ENCODE peak calls at places on chromosomes 1 and 21, in four cellular contexts. Z is C1 segment of cervical spinal cord, W is NCI-H1694 treated with DMSO at 0.1 percent for 48 hours, N is COLO829. U is an unnamed sample.

GRCh38 chr1:154493276-154493675 is 8.7 kb upstream of the TDRD10 start:
- DNase-seq in W (no peak), Z (no peak), N (no peak), U (no peak)

GRCh38 chr1:196980859-196981258 is 3.5 kb downstream of the CFHR5 start:
- DNase-seq in W (no peak), N (no peak), Z (no peak), U (no peak)

GRCh38 chr21:23127973-23128372 is 2129.8 kb downstream of the NCAM2 start:
- DNase-seq in N (no peak), W (no peak), Z (no peak), U (no peak)

GRCh38 chr21:44872266-44872567 is 1.3 kb downstream of the PTTG1IP start:
- DNase-seq in W (no peak), Z (no peak), N (no peak), U (no peak)

GRCh38 chr1:99600782-99601181 is 45.1 kb upstream of the PALMD start:
- DNase-seq in N (no peak), Z (no peak), W (no peak), U (no peak)

GRCh38 chr1:9406111-9406510 is 113.4 kb downstream of the SPSB1 start:
- DNase-seq in Z (no peak), W (peak; percentile 43), N (no peak), U (no peak)

GRCh38 chr1:56803561-56804156 is 15.5 kb downstream of the FYB2 start:
- DNase-seq in Z (no peak), W (peak; percentile 50), N (no peak), U (peak; percentile 9)

GRCh38 chr1:37797750-37798345 is 4.2 kb downstream of the MANEAL start:
- DNase-seq in Z (no peak), N (no peak), W (no peak), U (no peak)

GRCh38 chr1:221161571-221162041 is 282.4 kb downstream of the HLX start:
- DNase-seq in Z (no peak), N (peak; percentile 29), W (no peak), U (no peak)

GRCh38 chr1:209626633-209627348 is 25.4 kb downstream of the LAMB3 start:
- DNase-seq in N (no peak), Z (no peak), W (peak; percentile 8), U (no peak)

GRCh38 chr1:48761986-48762385 is 14.7 kb downstream of the BEND5 start:
- DNase-seq in Z (no peak), N (no peak), W (no peak), U (no peak)

GRCh38 chr1:117501275-117501674 is 104.6 kb upstream of the TENT5C start:
- DNase-seq in Z (no peak), N (no peak), W (no peak), U (no peak)

GRCh38 chr1:180084867-180085266 is 69.8 kb upstream of the QSOX1 start:
- DNase-seq in N (no peak), W (no peak), Z (no peak), U (no peak)

GRCh38 chr1:229058716-229059115 is 212.2 kb upstream of the RAB4A start:
- DNase-seq in N (no peak), Z (no peak), W (no peak), U (peak; percentile 11)

GRCh38 chr1:213996320-213997022 is 8.7 kb downstream of the PROX1 start:
- DNase-seq in Z (no peak), N (no peak), W (peak; percentile 92), U (peak; percentile 90)

GRCh38 chr1:245650441-245650840 is 495.7 kb downstream of the KIF26B start:
- DNase-seq in W (no peak), N (no peak), Z (no peak), U (no peak)

GRCh38 chr1:119422631-119423030 is 7.7 kb downstream of the HSD3B2 start:
- DNase-seq in W (no peak), Z (no peak), N (no peak), U (no peak)

GRCh38 chr1:217493290-217493689 is 137.6 kb downstream of the GPATCH2 start:
- DNase-seq in W (no peak), Z (no peak), N (no peak), U (no peak)

GRCh38 chr1:234670936-234671628 is 61.1 kb upstream of the IRF2BP2 start:
- DNase-seq in W (no peak), Z (no peak), N (no peak), U (no peak)

GRCh38 chr21:42737969-42738590 is 84.7 kb downstream of the PDE9A start:
- DNase-seq in W (no peak), N (no peak), Z (no peak), U (no peak)

GRCh38 chr1:212794561-212795014 is 2.9 kb downstream of the TATDN3 start:
- DNase-seq in W (no peak), N (peak; percentile 74), Z (no peak), U (no peak)

GRCh38 chr1:167974698-167975097 is 37.8 kb upstream of the MPC2 start:
- DNase-seq in Z (no peak), N (no peak), W (no peak), U (no peak)

GRCh38 chr1:226646870-226647449 is 92.1 kb downstream of the ITPKB start:
- DNase-seq in N (no peak), Z (no peak), W (no peak), U (no peak)

GRCh38 chr1:156815307-156815826 is 1.3 kb downstream of the SH2D2A start:
- DNase-seq in N (no peak), Z (no peak), W (no peak), U (no peak)

U was measured in NCI-H446 treated with DMSO at 0.1 percent for 48 hours.